ENCODE peak calls at places on chromosome 12, in four cellular contexts. X is aorta, Y is cardiac muscle cell, M is T47D. P is an unnamed sample.

GRCh38 chr12:69389836-69390235 is 30.3 kb downstream of the YEATS4 start:
- DNase-seq in X (no peak), Y (peak; percentile 78), M (no peak), P (no peak)

GRCh38 chr12:50733720-50734119 is 30.2 kb upstream of the ATF1 start:
- DNase-seq in X (no peak), Y (no peak), M (no peak), P (no peak)

GRCh38 chr12:100720016-100720654 is 74.4 kb upstream of the ANO4 start:
- DNase-seq in X (no peak), Y (peak; percentile 4), M (no peak), P (no peak)

GRCh38 chr12:1796515-1797010 is 23.8 kb upstream of the LRTM2 start:
- DNase-seq in X (peak; percentile 82), Y (no peak), M (no peak), P (no peak)

GRCh38 chr12:7853557-7853956 is 19.2 kb downstream of the SLC2A14 start:
- DNase-seq in X (no peak), Y (no peak), M (peak; percentile 2), P (no peak)

GRCh38 chr12:68609955-68610434 is 704 bp upstream of the RAP1B start:
- DNase-seq in X (no peak), Y (peak; percentile 55), M (no peak), P (peak; percentile 13)

GRCh38 chr12:131592972-131593371 is 117.9 kb upstream of the SFSWAP start:
- DNase-seq in X (no peak), Y (no peak), M (no peak), P (no peak)

GRCh38 chr12:6341439-6342139 is at the start of gene TNFRSF1A:
- DNase-seq in X (no peak), Y (peak; percentile 93), M (peak; percentile 59), P (peak; percentile 83)

GRCh38 chr12:127145929-127146789 is 1120.8 kb upstream of the TMEM132C start:
- DNase-seq in X (peak; percentile 89), Y (peak; percentile 57), M (no peak), P (peak; percentile 98)

GRCh38 chr12:57755194-57755453 is 221 bp downstream of the MARCHF9 start:
- DNase-seq in X (no peak), Y (no peak), M (no peak), P (no peak)

GRCh38 chr12:29510591-29511174 is 13.2 kb upstream of the OVCH1 start:
- DNase-seq in X (no peak), Y (no peak), M (no peak), P (no peak)

GRCh38 chr12:11650697-11651281 is 1.3 kb downstream of the ETV6 start:
- DNase-seq in X (no peak), Y (peak; percentile 45), M (no peak), P (peak; percentile 37)

GRCh38 chr12:51377099-51377984 is 13.9 kb downstream of the GALNT6 start:
- DNase-seq in X (no peak), Y (peak; percentile 51), M (no peak), P (no peak)

GRCh38 chr12:29088611-29089219 is 60.4 kb upstream of the FAR2 start:
- DNase-seq in X (no peak), Y (peak; percentile 57), M (peak; percentile 35), P (peak; percentile 22)

GRCh38 chr12:76571256-76571655 is 11.7 kb upstream of the OSBPL8 start:
- DNase-seq in X (no peak), Y (no peak), M (no peak), P (no peak)

GRCh38 chr12:106790020-106790419 is 15.5 kb downstream of the RIC8B start:
- DNase-seq in X (no peak), Y (no peak), M (peak; percentile 33), P (no peak)

GRCh38 chr12:76560083-76560491 is 516 bp upstream of the OSBPL8 start:
- DNase-seq in X (no peak), Y (no peak), M (no peak), P (no peak)

GRCh38 chr12:76611533-76611932 is 52.0 kb upstream of the OSBPL8 start:
- DNase-seq in X (no peak), Y (peak; percentile 77), M (peak; percentile 71), P (no peak)

GRCh38 chr12:12327802-12328201 is 22.2 kb downstream of the MANSC1 start:
- DNase-seq in X (no peak), Y (peak; percentile 79), M (peak; percentile 36), P (peak; percentile 64)

GRCh38 chr12:2877959-2878732 is 1.1 kb downstream of the RHNO1 start:
- DNase-seq in X (no peak), Y (peak; percentile 76), M (no peak), P (no peak)

GRCh38 chr12:7101047-7101693 is 7.8 kb downstream of the C1RL start:
- DNase-seq in X (no peak), Y (peak; percentile 29), M (no peak), P (no peak)

GRCh38 chr12:30887226-30887625 is 39.3 kb upstream of the TSPAN11 start:
- DNase-seq in X (no peak), Y (no peak), M (no peak), P (no peak)

GRCh38 chr12:76863005-76863670 is 15.7 kb downstream of the CSRP2 start:
- DNase-seq in X (no peak), Y (peak; percentile 60), M (no peak), P (no peak)

GRCh38 chr12:108315486-108316105 is 23.5 kb downstream of the CMKLR1 start:
- DNase-seq in X (no peak), Y (no peak), M (no peak), P (no peak)

GRCh38 chr12:75852143-75852542 is 179.4 kb downstream of the PHLDA1 start:
- DNase-seq in X (no peak), Y (no peak), M (no peak), P (no peak)

GRCh38 chr12:21433525-21433924 is 3.9 kb upstream of the PYROXD1 start:
- DNase-seq in X (no peak), Y (no peak), M (no peak), P (no peak)

GRCh38 chr12:115871714-115872113 is 405.8 kb downstream of the MED13L start:
- DNase-seq in X (no peak), Y (peak; percentile 45), M (peak; percentile 89), P (peak; percentile 53)

GRCh38 chr12:49260165-49260564 is 4.7 kb upstream of the TUBA1C start:
- DNase-seq in X (no peak), Y (peak; percentile 82), M (no peak), P (no peak)

GRCh38 chr12:49264873-49265792 is at the start of gene TUBA1C:
- DNase-seq in X (peak; percentile 97), Y (peak; percentile 97), M (peak; percentile 99), P (no peak)

GRCh38 chr12:57216014-57216891 is at the start of gene NXPH4:
- DNase-seq in X (peak; percentile 88), Y (no peak), M (peak; percentile 75), P (peak; percentile 79)

GRCh38 chr12:58608711-58609110 is 311.6 kb downstream of the LRIG3 start:
- DNase-seq in X (no peak), Y (peak; percentile 32), M (no peak), P (no peak)

GRCh38 chr12:94798107-94798506 is 147.8 kb upstream of the TMCC3 start:
- DNase-seq in X (no peak), Y (no peak), M (no peak), P (no peak)

GRCh38 chr12:81229718-81230117 is 151.8 kb downstream of the ACSS3 start:
- DNase-seq in X (no peak), Y (no peak), M (peak; percentile 89), P (no peak)

GRCh38 chr12:92411687-92412086 is 266.0 kb upstream of the BTG1 start:
- DNase-seq in X (no peak), Y (no peak), M (no peak), P (peak; percentile 24)

GRCh38 chr12:45299132-45299692 is 83.3 kb downstream of the ANO6 start:
- DNase-seq in X (no peak), Y (peak; percentile 62), M (peak; percentile 81), P (no peak)

GRCh38 chr12:22396253-22396652 is 61.7 kb upstream of the ST8SIA1 start:
- DNase-seq in X (no peak), Y (no peak), M (no peak), P (no peak)

P was measured in SK-N-SH.